ENCODE peak calls at places on chromosomes 3 and 15, in six cellular contexts. I is astrocyte; P is stomach; R is CD4-positive, CD25-positive, alpha-beta regulatory T cell; S is aorta; E is ascending aorta. H is an unnamed sample.
A peak's percentile ranks its signal among the peaks of the same experiment; 100 is the strongest.

GRCh38 chr15:59594493-59594942 is 17.1 kb upstream of the GCNT3 start:
- DNase-seq in I (peak; percentile 89), P (no peak), S (no peak), E (no peak), R (no peak), H (no peak)

GRCh38 chr3:9769426-9770275 is at the start of gene CAMK1:
- DNase-seq in E (peak; percentile 91), P (peak; percentile 87), S (peak; percentile 96), I (peak; percentile 50), R (peak; percentile 23), H (peak; percentile 44)

GRCh38 chr3:56118968-56119367 is 349.3 kb downstream of the ERC2 start:
- DNase-seq in I (no peak), E (no peak), S (no peak), P (no peak), R (no peak), H (no peak)

GRCh38 chr3:13746385-13746784 is 133.5 kb downstream of the WNT7A start:
- DNase-seq in E (no peak), P (no peak), I (no peak), R (no peak), S (no peak), H (no peak)

GRCh38 chr15:74053941-74054529 is 28.3 kb downstream of the GOLGA6A start:
- DNase-seq in P (peak; percentile 71), R (peak; percentile 32), I (peak; percentile 62), S (peak; percentile 91), E (peak; percentile 86), H (peak; percentile 44)

GRCh38 chr15:33154366-33155166 is 39.9 kb downstream of the FMN1 start:
- DNase-seq in I (peak; percentile 87), S (no peak), P (no peak), R (no peak), E (peak; percentile 82), H (no peak)

GRCh38 chr3:112127522-112128494 is 5.2 kb downstream of the GCSAM start:
- DNase-seq in R (no peak), I (no peak), S (no peak), E (no peak), P (no peak), H (no peak)

GRCh38 chr3:10981961-10982360 is 10.6 kb upstream of the SLC6A1 start:
- DNase-seq in I (peak; percentile 40), E (no peak), R (no peak), S (no peak), P (no peak), H (no peak)

GRCh38 chr15:100711479-100712130 is 109.2 kb downstream of the ASB7 start:
- DNase-seq in R (no peak), I (no peak), P (no peak), E (no peak), S (peak; percentile 13), H (no peak)

GRCh38 chr3:126945171-126945721 is 37.7 kb upstream of the PLXNA1 start:
- DNase-seq in E (no peak), S (no peak), P (no peak), I (no peak), R (no peak), H (no peak)

GRCh38 chr15:61556037-61556648 is 327.0 kb upstream of the RORA start:
- DNase-seq in I (peak; percentile 78), R (no peak), P (no peak), E (no peak), S (no peak), H (no peak)

GRCh38 chr3:177749836-177750235 is 552.6 kb upstream of the TBL1XR1 start:
- DNase-seq in I (no peak), S (no peak), R (no peak), P (no peak), E (no peak), H (no peak)

GRCh38 chr3:151147299-151147698 is 55.7 kb downstream of the GPR171 start:
- DNase-seq in E (no peak), P (no peak), I (no peak), R (no peak), S (no peak), H (no peak)

GRCh38 chr3:62096521-62096920 is 276.8 kb downstream of the FEZF2 start:
- DNase-seq in I (no peak), R (no peak), S (no peak), P (no peak), E (no peak), H (no peak)

GRCh38 chr15:26686547-26687187 is 86.2 kb downstream of the GABRB3 start:
- DNase-seq in S (no peak), R (no peak), I (no peak), E (no peak), P (no peak), H (no peak)

GRCh38 chr15:26690778-26691177 is 82.1 kb downstream of the GABRB3 start:
- DNase-seq in P (no peak), I (no peak), S (no peak), E (no peak), R (no peak), H (no peak)

GRCh38 chr15:26691249-26691648 is 81.6 kb downstream of the GABRB3 start:
- DNase-seq in E (no peak), I (no peak), S (no peak), P (no peak), R (no peak), H (no peak)
- H3K9me3 ChIP-seq in E (no peaks in the 10 kb centered on the region), I (peaks cover 3% of the 10 kb centered on the region), S (no peaks in the 10 kb centered on the region), P (no peaks in the 10 kb centered on the region), R (peaks cover 5% of the 10 kb centered on the region), H (no peaks in the 10 kb centered on the region)

GRCh38 chr3:12221663-12222062 is 63.0 kb upstream of the TIMP4 start:
- DNase-seq in I (no peak), S (no peak), R (no peak), P (no peak), E (no peak), H (no peak)

GRCh38 chr3:12222765-12223485 is 64.2 kb upstream of the TIMP4 start:
- DNase-seq in R (no peak), E (no peak), P (no peak), S (no peak), I (peak; percentile 72), H (no peak)

GRCh38 chr3:12218161-12218560 is 59.4 kb upstream of the TIMP4 start:
- DNase-seq in R (no peak), P (no peak), I (no peak), S (no peak), E (no peak), H (no peak)
- H3K9me3 ChIP-seq in R (peaks cover 2% of the 10 kb centered on the region), P (no peaks in the 10 kb centered on the region), I (no peaks in the 10 kb centered on the region), S (peaks cover 5% of the 10 kb centered on the region), E (peaks cover 8% of the 10 kb centered on the region), H (no peaks in the 10 kb centered on the region)

GRCh38 chr15:83170474-83171165 is 37.0 kb downstream of the HDGFL3 start:
- DNase-seq in P (no peak), E (no peak), R (no peak), I (peak; percentile 68), S (no peak), H (no peak)

GRCh38 chr15:83164409-83165404 is 42.9 kb downstream of the HDGFL3 start:
- DNase-seq in P (no peak), S (no peak), E (no peak), R (no peak), I (peak; percentile 58), H (no peak)

GRCh38 chr15:83166830-83167229 is 40.8 kb downstream of the HDGFL3 start:
- DNase-seq in P (no peak), R (no peak), S (no peak), I (no peak), E (no peak), H (no peak)

GRCh38 chr15:83163032-83163431 is 44.6 kb downstream of the HDGFL3 start:
- DNase-seq in I (no peak), S (no peak), E (no peak), P (no peak), R (no peak), H (no peak)

DNA sequence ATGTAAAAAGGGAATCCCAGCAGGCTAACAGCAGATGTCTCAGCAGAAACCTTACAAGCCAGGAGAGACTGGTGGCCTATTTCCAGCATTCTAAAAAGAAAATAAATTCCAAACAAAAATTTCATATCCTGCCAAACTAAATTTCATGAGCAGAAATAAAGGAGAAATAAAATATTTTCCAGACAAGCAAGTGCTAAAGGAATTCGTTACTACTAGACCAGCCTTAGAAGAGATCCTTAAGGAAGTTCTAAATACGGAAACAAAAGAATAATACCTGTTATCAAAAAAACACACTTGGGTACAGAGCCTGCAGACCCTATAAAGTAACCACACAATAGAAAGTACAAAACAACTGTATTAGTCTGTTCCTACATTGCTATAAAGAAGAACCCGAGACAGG is 41.4 kb downstream of the HDGFL3 start:
- DNase-seq in S (no peak), P (no peak), R (no peak), I (no peak), E (no peak), H (no peak)
- H3K9me3 ChIP-seq in S (peaks cover 2% of the 10 kb centered on the region), P (no peaks in the 10 kb centered on the region), R (peaks cover 3% of the 10 kb centered on the region), I (no peaks in the 10 kb centered on the region), E (peaks cover 43% of the 10 kb centered on the region), H (peaks cover 3% of the 10 kb centered on the region)

DNA sequence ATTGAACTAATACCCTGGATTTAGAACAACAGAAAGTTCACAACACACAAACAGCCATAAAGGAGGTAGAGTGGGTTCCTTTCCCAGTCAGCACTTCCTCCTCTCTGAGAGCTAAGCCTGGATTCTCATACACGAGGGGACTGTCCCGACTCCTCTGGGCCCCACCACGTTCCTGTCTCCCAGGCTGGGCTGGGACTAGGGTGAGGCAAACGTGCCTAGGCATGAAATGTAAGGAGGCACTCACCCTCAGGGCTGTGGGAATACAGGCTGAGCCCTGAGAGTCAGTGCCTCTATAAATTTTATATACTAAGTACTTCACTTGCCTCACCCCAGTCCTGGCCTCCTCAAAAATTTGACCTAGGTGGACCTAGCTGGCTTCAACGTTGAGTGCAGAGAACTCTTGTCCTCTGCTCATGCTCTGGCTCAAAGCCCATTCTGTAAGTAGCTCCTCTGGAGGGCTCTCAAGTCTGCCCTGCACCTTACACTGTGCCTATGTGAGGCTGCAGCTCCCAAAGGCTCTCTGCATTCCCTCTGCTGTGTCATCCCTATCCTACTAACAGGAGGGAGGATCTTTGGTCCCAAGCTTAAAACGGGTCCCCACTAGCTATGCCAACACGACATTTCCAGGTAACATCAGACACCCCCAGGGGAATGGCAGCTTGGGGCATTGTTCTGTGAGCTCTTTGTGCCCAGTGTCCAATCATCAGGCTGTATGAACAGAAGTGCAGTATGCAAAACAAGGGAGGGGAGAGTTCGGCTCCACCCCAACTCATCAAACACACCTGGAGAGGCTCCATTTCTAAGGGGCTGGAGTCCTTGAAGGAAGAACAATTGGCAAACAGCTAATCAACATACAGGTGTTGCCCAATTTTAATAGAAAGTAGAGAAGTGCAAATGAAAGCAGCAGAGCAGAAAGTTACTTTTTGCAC is 233.2 kb downstream of the RPLP1 start:
- DNase-seq in R (no peak), P (no peak), I (no peak), S (no peak), E (no peak), H (no peak)
- H3K9me3 ChIP-seq in R (peaks cover 10% of the 10 kb centered on the region), P (no peaks in the 10 kb centered on the region), I (peaks cover 25% of the 10 kb centered on the region), S (peaks cover 7% of the 10 kb centered on the region), E (peaks cover 27% of the 10 kb centered on the region), H (no peaks in the 10 kb centered on the region)

GRCh38 chr15:27091270-27091940 is 120.4 kb downstream of the GABRG3 start:
- DNase-seq in I (peak; percentile 89), P (no peak), R (no peak), E (no peak), S (no peak), H (no peak)

GRCh38 chr15:27087651-27088583 is 116.9 kb downstream of the GABRG3 start:
- DNase-seq in E (no peak), R (no peak), S (no peak), I (no peak), P (no peak), H (no peak)

GRCh38 chr15:27089676-27090075 is 118.7 kb downstream of the GABRG3 start:
- DNase-seq in I (no peak), R (no peak), E (no peak), S (no peak), P (no peak), H (no peak)

GRCh38 chr15:27088584-27089232 is 117.7 kb downstream of the GABRG3 start:
- DNase-seq in E (no peak), P (no peak), S (no peak), I (no peak), R (no peak), H (no peak)

GRCh38 chr15:27089233-27089586 is 118.2 kb downstream of the GABRG3 start:
- DNase-seq in E (no peak), I (no peak), P (no peak), R (no peak), S (no peak), H (no peak)
- H3K9me3 ChIP-seq in E (peaks cover 10% of the 10 kb centered on the region), I (no peaks in the 10 kb centered on the region), P (no peaks in the 10 kb centered on the region), R (peaks cover 4% of the 10 kb centered on the region), S (peaks cover 5% of the 10 kb centered on the region), H (no peaks in the 10 kb centered on the region)